ENCODE peak calls at places on chromosomes 2 and 18, in ten cellular contexts. One of them, this sample, is unnamed. For H3K27me3, the result is how much of the 10 kb centered on the place peaks cover.

GRCh38 chr2:28809927-28810326 is 707 bp upstream of the SPDYA start:
- DNase-seq in GM06990: peak
- DNase-seq in Karpas-422: no peak
- DNase-seq in osteoblast: no peak
- DNase-seq in heart right ventricle: no peak
- DNase-seq in fibroblast of lung: no peak
- DNase-seq in cardiac muscle cell: no peak
- DNase-seq in stomach: no peak
- DNase-seq in NT2/D1: no peak
- DNase-seq in iPS DF 6.9: no peak
- DNase-seq in this sample: no peak

GRCh38 chr2:43225093-43225787 is 1.2 kb downstream of the ZFP36L2 start:
- DNase-seq in fibroblast of lung: peak
- DNase-seq in GM06990: peak
- DNase-seq in cardiac muscle cell: peak
- DNase-seq in Karpas-422: peak
- DNase-seq in osteoblast: peak
- DNase-seq in stomach: peak
- DNase-seq in NT2/D1: no peak
- DNase-seq in iPS DF 6.9: no peak
- DNase-seq in heart right ventricle: peak
- DNase-seq in this sample: peak

GRCh38 chr2:196480653-196481322 is 158.7 kb upstream of the CCDC150 start:
- DNase-seq in heart right ventricle: no peak
- DNase-seq in stomach: no peak
- DNase-seq in cardiac muscle cell: no peak
- DNase-seq in GM06990: no peak
- DNase-seq in osteoblast: no peak
- DNase-seq in NT2/D1: no peak
- DNase-seq in Karpas-422: no peak
- DNase-seq in iPS DF 6.9: no peak
- DNase-seq in fibroblast of lung: peak
- DNase-seq in this sample: no peak

GRCh38 chr18:56139792-56140254 is 498.6 kb downstream of the TXNL1 start:
- DNase-seq in GM06990: no peak
- DNase-seq in cardiac muscle cell: peak
- DNase-seq in osteoblast: peak
- DNase-seq in heart right ventricle: peak
- DNase-seq in iPS DF 6.9: no peak
- DNase-seq in Karpas-422: no peak
- DNase-seq in fibroblast of lung: peak
- DNase-seq in stomach: peak
- DNase-seq in NT2/D1: no peak
- DNase-seq in this sample: no peak

GRCh38 chr2:215698566-215698965 is 262.7 kb upstream of the FN1 start:
- DNase-seq in osteoblast: peak
- DNase-seq in Karpas-422: no peak
- DNase-seq in heart right ventricle: no peak
- DNase-seq in GM06990: no peak
- DNase-seq in fibroblast of lung: peak
- DNase-seq in cardiac muscle cell: peak
- DNase-seq in iPS DF 6.9: no peak
- DNase-seq in stomach: no peak
- DNase-seq in NT2/D1: no peak
- DNase-seq in this sample: no peak

GRCh38 chr2:85728883-85729824 is 24.6 kb upstream of the ATOH8 start:
- DNase-seq in fibroblast of lung: peak
- DNase-seq in Karpas-422: peak
- DNase-seq in iPS DF 6.9: peak
- DNase-seq in osteoblast: peak
- DNase-seq in NT2/D1: peak
- DNase-seq in GM06990: peak
- DNase-seq in heart right ventricle: peak
- DNase-seq in stomach: peak
- DNase-seq in cardiac muscle cell: peak
- DNase-seq in this sample: peak

GRCh38 chr2:127173073-127173472 is 47.0 kb downstream of the CYP27C1 start:
- DNase-seq in Karpas-422: no peak
- DNase-seq in stomach: no peak
- DNase-seq in fibroblast of lung: peak
- DNase-seq in cardiac muscle cell: peak
- DNase-seq in NT2/D1: no peak
- DNase-seq in osteoblast: peak
- DNase-seq in GM06990: no peak
- DNase-seq in heart right ventricle: no peak
- DNase-seq in iPS DF 6.9: no peak
- DNase-seq in this sample: no peak

GRCh38 chr18:50009772-50010171 is 185.2 kb downstream of the MYO5B start:
- DNase-seq in Karpas-422: peak
- DNase-seq in stomach: peak
- DNase-seq in GM06990: peak
- DNase-seq in osteoblast: no peak
- DNase-seq in NT2/D1: no peak
- DNase-seq in heart right ventricle: peak
- DNase-seq in cardiac muscle cell: peak
- DNase-seq in iPS DF 6.9: peak
- DNase-seq in fibroblast of lung: peak
- DNase-seq in this sample: peak

GRCh38 chr2:117551858-117552257 is 262.6 kb upstream of the DDX18 start:
- DNase-seq in fibroblast of lung: no peak
- DNase-seq in Karpas-422: peak
- DNase-seq in stomach: no peak
- DNase-seq in GM06990: no peak
- DNase-seq in NT2/D1: no peak
- DNase-seq in heart right ventricle: no peak
- DNase-seq in osteoblast: no peak
- DNase-seq in iPS DF 6.9: no peak
- DNase-seq in cardiac muscle cell: no peak
- DNase-seq in this sample: peak
- H3K27me3 ChIP-seq in fibroblast of lung: under half
- H3K27me3 ChIP-seq in Karpas-422: under half
- H3K27me3 ChIP-seq in stomach: under half
- H3K27me3 ChIP-seq in GM06990: under half
- H3K27me3 ChIP-seq in NT2/D1: under half
- H3K27me3 ChIP-seq in heart right ventricle: under half
- H3K27me3 ChIP-seq in osteoblast: under half
- H3K27me3 ChIP-seq in iPS DF 6.9: under half
- H3K27me3 ChIP-seq in cardiac muscle cell: under half
- H3K27me3 ChIP-seq in this sample: under half

DNA sequence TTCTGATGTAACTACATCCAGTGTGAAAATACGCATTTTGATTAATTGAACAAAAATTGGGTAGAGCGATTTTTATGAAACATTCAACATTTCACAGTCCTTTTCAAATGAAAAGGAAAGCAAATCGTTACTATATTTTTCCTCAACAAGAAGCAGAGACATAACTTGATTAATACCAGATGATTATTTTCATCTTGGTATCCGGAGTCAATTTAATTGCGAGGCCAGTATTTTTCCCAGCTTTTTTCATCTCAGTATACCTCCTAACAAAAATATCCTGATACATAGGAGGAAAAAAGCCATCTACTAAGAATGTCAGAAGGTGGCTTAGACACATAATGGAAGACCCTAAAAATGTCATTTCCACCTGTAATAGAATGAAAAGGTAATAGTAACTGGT is 6.0 kb downstream of the PTGR3 start:
- DNase-seq in cardiac muscle cell: no peak
- DNase-seq in stomach: no peak
- DNase-seq in heart right ventricle: no peak
- DNase-seq in osteoblast: no peak
- DNase-seq in Karpas-422: no peak
- DNase-seq in iPS DF 6.9: no peak
- DNase-seq in NT2/D1: no peak
- DNase-seq in fibroblast of lung: no peak
- DNase-seq in GM06990: no peak
- DNase-seq in this sample: no peak
- H3K27me3 ChIP-seq in cardiac muscle cell: half or more
- H3K27me3 ChIP-seq in stomach: under half
- H3K27me3 ChIP-seq in heart right ventricle: under half
- H3K27me3 ChIP-seq in osteoblast: under half
- H3K27me3 ChIP-seq in Karpas-422: under half
- H3K27me3 ChIP-seq in iPS DF 6.9: under half
- H3K27me3 ChIP-seq in NT2/D1: half or more
- H3K27me3 ChIP-seq in fibroblast of lung: under half
- H3K27me3 ChIP-seq in GM06990: under half
- H3K27me3 ChIP-seq in this sample: half or more

GRCh38 chr2:231942180-231942579 is 16.0 kb upstream of the NPPC start:
- DNase-seq in cardiac muscle cell: no peak
- DNase-seq in heart right ventricle: no peak
- DNase-seq in stomach: no peak
- DNase-seq in GM06990: no peak
- DNase-seq in NT2/D1: no peak
- DNase-seq in fibroblast of lung: no peak
- DNase-seq in osteoblast: no peak
- DNase-seq in iPS DF 6.9: no peak
- DNase-seq in Karpas-422: no peak
- DNase-seq in this sample: no peak

GRCh38 chr2:231941673-231942072 is 15.5 kb upstream of the NPPC start:
- DNase-seq in osteoblast: no peak
- DNase-seq in heart right ventricle: no peak
- DNase-seq in iPS DF 6.9: no peak
- DNase-seq in fibroblast of lung: no peak
- DNase-seq in Karpas-422: no peak
- DNase-seq in NT2/D1: no peak
- DNase-seq in GM06990: no peak
- DNase-seq in cardiac muscle cell: no peak
- DNase-seq in stomach: peak
- DNase-seq in this sample: no peak

GRCh38 chr2:231947694-231948093 is 13.8 kb upstream of the DIS3L2 start:
- DNase-seq in fibroblast of lung: no peak
- DNase-seq in stomach: no peak
- DNase-seq in iPS DF 6.9: no peak
- DNase-seq in cardiac muscle cell: no peak
- DNase-seq in osteoblast: no peak
- DNase-seq in NT2/D1: no peak
- DNase-seq in Karpas-422: no peak
- DNase-seq in GM06990: no peak
- DNase-seq in heart right ventricle: no peak
- DNase-seq in this sample: no peak

GRCh38 chr2:231951452-231951851 is 10.1 kb upstream of the DIS3L2 start:
- DNase-seq in Karpas-422: peak
- DNase-seq in osteoblast: no peak
- DNase-seq in NT2/D1: no peak
- DNase-seq in iPS DF 6.9: no peak
- DNase-seq in stomach: no peak
- DNase-seq in heart right ventricle: no peak
- DNase-seq in fibroblast of lung: no peak
- DNase-seq in cardiac muscle cell: no peak
- DNase-seq in GM06990: no peak
- DNase-seq in this sample: no peak

DNA sequence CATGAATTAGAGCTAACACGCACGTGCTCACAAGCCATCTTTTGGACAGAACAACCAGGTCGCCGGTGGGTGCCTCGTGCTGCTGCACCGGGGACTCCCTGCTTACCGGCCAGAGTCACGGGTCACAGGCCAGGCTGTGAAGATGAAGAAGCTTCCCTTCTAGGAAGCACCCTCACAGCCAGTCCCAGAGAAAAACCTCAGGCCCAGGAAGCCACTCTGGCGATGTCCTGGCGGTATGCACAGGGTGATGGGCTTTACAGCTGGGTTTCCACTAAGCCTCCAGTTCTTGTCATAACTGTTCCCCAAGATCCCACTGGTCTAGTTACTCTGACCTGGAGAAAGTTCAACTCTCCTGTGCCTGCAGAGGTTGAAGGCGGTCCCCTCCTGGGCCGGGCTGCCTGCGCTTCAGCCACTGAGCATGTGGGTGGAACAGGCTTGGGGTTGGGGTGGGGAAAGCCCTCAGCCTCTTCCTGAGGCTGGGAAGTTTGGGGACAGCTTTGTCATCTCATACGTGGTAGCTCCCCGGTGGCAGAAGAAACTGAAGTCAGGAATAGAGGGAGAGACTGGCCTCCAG is 15.2 kb upstream of the DIS3L2 start:
- DNase-seq in cardiac muscle cell: no peak
- DNase-seq in Karpas-422: no peak
- DNase-seq in NT2/D1: no peak
- DNase-seq in stomach: no peak
- DNase-seq in fibroblast of lung: no peak
- DNase-seq in heart right ventricle: no peak
- DNase-seq in iPS DF 6.9: no peak
- DNase-seq in GM06990: no peak
- DNase-seq in osteoblast: peak
- DNase-seq in this sample: no peak
- H3K27me3 ChIP-seq in cardiac muscle cell: under half
- H3K27me3 ChIP-seq in Karpas-422: under half
- H3K27me3 ChIP-seq in NT2/D1: under half
- H3K27me3 ChIP-seq in stomach: under half
- H3K27me3 ChIP-seq in fibroblast of lung: under half
- H3K27me3 ChIP-seq in heart right ventricle: under half
- H3K27me3 ChIP-seq in iPS DF 6.9: under half
- H3K27me3 ChIP-seq in GM06990: under half
- H3K27me3 ChIP-seq in osteoblast: under half
- H3K27me3 ChIP-seq in this sample: under half

GRCh38 chr2:72825271-72826155 is at the start of gene EXOC6B:
- DNase-seq in GM06990: peak
- DNase-seq in cardiac muscle cell: peak
- DNase-seq in Karpas-422: no peak
- DNase-seq in osteoblast: peak
- DNase-seq in stomach: peak
- DNase-seq in fibroblast of lung: peak
- DNase-seq in NT2/D1: peak
- DNase-seq in iPS DF 6.9: peak
- DNase-seq in heart right ventricle: peak
- DNase-seq in this sample: peak

GRCh38 chr2:72826156-72826477 is 284 bp upstream of the EXOC6B start:
- DNase-seq in GM06990: no peak
- DNase-seq in NT2/D1: no peak
- DNase-seq in fibroblast of lung: no peak
- DNase-seq in heart right ventricle: no peak
- DNase-seq in Karpas-422: no peak
- DNase-seq in stomach: no peak
- DNase-seq in osteoblast: no peak
- DNase-seq in cardiac muscle cell: no peak
- DNase-seq in iPS DF 6.9: no peak
- DNase-seq in this sample: no peak

GRCh38 chr2:72822794-72823193 is 3.0 kb downstream of the EXOC6B start:
- DNase-seq in cardiac muscle cell: no peak
- DNase-seq in GM06990: no peak
- DNase-seq in NT2/D1: no peak
- DNase-seq in stomach: no peak
- DNase-seq in iPS DF 6.9: no peak
- DNase-seq in Karpas-422: no peak
- DNase-seq in heart right ventricle: no peak
- DNase-seq in osteoblast: no peak
- DNase-seq in fibroblast of lung: no peak
- DNase-seq in this sample: no peak

GRCh38 chr2:72821983-72822382 is 3.9 kb downstream of the EXOC6B start:
- DNase-seq in fibroblast of lung: no peak
- DNase-seq in osteoblast: no peak
- DNase-seq in stomach: no peak
- DNase-seq in iPS DF 6.9: no peak
- DNase-seq in GM06990: no peak
- DNase-seq in cardiac muscle cell: no peak
- DNase-seq in NT2/D1: no peak
- DNase-seq in Karpas-422: no peak
- DNase-seq in heart right ventricle: no peak
- DNase-seq in this sample: no peak

DNA sequence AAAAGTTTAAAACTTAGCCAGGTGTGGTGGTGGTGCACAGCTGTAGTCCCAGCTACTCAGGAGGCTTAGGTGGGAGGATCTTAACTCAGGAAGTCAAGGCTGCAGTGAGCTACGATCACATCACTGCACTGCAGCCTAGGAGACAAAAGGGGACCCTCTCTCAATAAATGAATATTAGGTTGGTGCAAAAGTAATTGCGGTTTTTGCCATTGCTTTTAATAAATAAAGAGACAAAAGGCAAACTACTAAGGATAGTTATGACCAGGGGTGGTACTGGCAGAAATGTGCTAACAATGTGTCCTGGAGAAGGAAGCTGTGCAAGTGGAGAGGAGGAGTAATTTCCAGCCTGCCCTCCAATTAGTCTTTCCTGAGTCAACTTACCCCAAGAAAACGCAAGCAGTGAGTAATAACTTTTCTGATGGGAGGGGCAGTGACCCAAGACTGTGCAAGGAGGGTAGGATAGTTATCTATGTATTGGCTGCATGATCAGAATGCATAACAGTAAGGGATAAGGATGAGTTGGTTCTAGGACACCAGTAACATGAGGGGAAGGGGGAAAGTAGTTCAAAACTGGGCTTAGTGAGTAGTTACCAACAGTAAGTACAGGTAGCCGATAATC is 1.5 kb downstream of the EXOC6B start:
- DNase-seq in heart right ventricle: no peak
- DNase-seq in GM06990: no peak
- DNase-seq in osteoblast: peak
- DNase-seq in Karpas-422: no peak
- DNase-seq in NT2/D1: no peak
- DNase-seq in cardiac muscle cell: peak
- DNase-seq in fibroblast of lung: peak
- DNase-seq in stomach: no peak
- DNase-seq in iPS DF 6.9: no peak
- DNase-seq in this sample: peak
- H3K27me3 ChIP-seq in heart right ventricle: under half
- H3K27me3 ChIP-seq in GM06990: under half
- H3K27me3 ChIP-seq in osteoblast: under half
- H3K27me3 ChIP-seq in Karpas-422: under half
- H3K27me3 ChIP-seq in NT2/D1: under half
- H3K27me3 ChIP-seq in cardiac muscle cell: under half
- H3K27me3 ChIP-seq in fibroblast of lung: under half
- H3K27me3 ChIP-seq in stomach: under half
- H3K27me3 ChIP-seq in iPS DF 6.9: under half
- H3K27me3 ChIP-seq in this sample: under half

This sample was measured in GM23338.